ENCODE peak calls at places on chromosomes 5 and 9, in seven cellular contexts. Q is kidney tubule cell, T is H7, Z is IMR-90, A is brain microvascular endothelial cell, J is NCI-H345, U is NCI-H2081. F is an unnamed sample.

GRCh38 chr9:106526805-106527204 is 336.2 kb upstream of the ZNF462 start:
- DNase-seq in J (no peak), T (no peak), A (no peak), Z (no peak), Q (no peak), U (no peak), F (no peak)

GRCh38 chr5:172878585-172879433 is 44.8 kb downstream of the ERGIC1 start:
- DNase-seq in Z (peak), T (no peak), Q (no peak), U (no peak), A (peak), J (no peak), F (no peak)

GRCh38 chr9:99051353-99051752 is 53.6 kb upstream of the TGFBR1 start:
- DNase-seq in Q (no peak), Z (no peak), A (no peak), T (no peak), U (no peak), J (no peak), F (no peak)

GRCh38 chr5:143057580-143057999 is 287.4 kb downstream of the ARHGAP26 start:
- DNase-seq in J (no peak), Z (peak), T (no peak), A (no peak), U (no peak), Q (no peak), F (no peak)

GRCh38 chr5:55925677-55926076 is 69.1 kb downstream of the IL6ST start:
- DNase-seq in J (no peak), Z (no peak), Q (no peak), A (no peak), T (peak), U (no peak), F (no peak)

GRCh38 chr5:123283537-123283936 is 139.7 kb downstream of the CEP120 start:
- DNase-seq in A (no peak), Z (no peak), Q (no peak), J (no peak), T (no peak), U (no peak), F (no peak)

GRCh38 chr9:98031935-98032334 is 24.6 kb upstream of the NANS start:
- DNase-seq in Z (peak), Q (no peak), A (peak), U (no peak), J (no peak), T (no peak), F (no peak)

GRCh38 chr9:126471084-126471611 is 142.6 kb upstream of the LMX1B start:
- DNase-seq in U (no peak), Z (peak), Q (peak), T (no peak), A (no peak), J (no peak), F (no peak)

GRCh38 chr5:88761269-88761880 is 121.6 kb downstream of the MEF2C start:
- DNase-seq in A (peak), Z (peak), Q (peak), J (no peak), T (no peak), U (no peak), F (no peak)

GRCh38 chr9:89168901-89169813 is 9.5 kb downstream of the SHC3 start:
- DNase-seq in A (no peak), Z (no peak), Q (no peak), T (no peak), J (no peak), U (no peak), F (no peak)

GRCh38 chr5:67972027-67972822 is 243.3 kb upstream of the PIK3R1 start:
- DNase-seq in A (no peak), Q (no peak), U (no peak), Z (no peak), J (no peak), T (no peak), F (no peak)

GRCh38 chr5:173480896-173481295 is 135.6 kb downstream of the BOD1 start:
- DNase-seq in J (no peak), T (no peak), A (no peak), Q (no peak), U (no peak), Z (no peak), F (no peak)

GRCh38 chr9:134811673-134812668 is 68.6 kb upstream of the FCN2 start:
- DNase-seq in J (no peak), Z (peak), A (peak), Q (peak), U (no peak), T (no peak), F (no peak)